ENCODE peak calls at places on chromosomes 11 and 22, in five cellular contexts. C, N, J, Y and G are unnamed samples.

GRCh38 chr11:2173150-2173693 is 1.6 kb upstream of the TH start:
- DNase-seq in N (no peak), Y (peak), C (no peak), J (no peak), G (no peak)

GRCh38 chr22:25744694-25745093 is 2.7 kb downstream of the MYO18B start:
- DNase-seq in Y (no peak), C (no peak), J (no peak), N (no peak), G (no peak)

GRCh38 chr11:69663326-69663725 is 11.8 kb downstream of the LTO1 start:
- DNase-seq in C (no peak), Y (no peak), N (no peak), J (no peak), G (no peak)

GRCh38 chr22:43505896-43506295 is 94.1 kb downstream of the MPPED1 start:
- DNase-seq in C (no peak), N (no peak), J (no peak), Y (no peak), G (no peak)

GRCh38 chr11:95996621-95997020 is 72.7 kb upstream of the MTMR2 start:
- DNase-seq in C (no peak), J (no peak), N (no peak), Y (no peak), G (no peak)

GRCh38 chr22:22158207-22158816 is 86.3 kb upstream of the VPREB1 start:
- DNase-seq in N (no peak), Y (no peak), J (no peak), C (no peak), G (peak)

GRCh38 chr11:15774021-15774862 is 582.1 kb downstream of the SOX6 start:
- DNase-seq in N (no peak), J (no peak), C (no peak), Y (no peak), G (no peak)

GRCh38 chr11:69295995-69296889 is 2.3 kb downstream of the MYEOV start:
- DNase-seq in C (no peak), N (no peak), Y (no peak), J (peak), G (no peak)

GRCh38 chr11:131408011-131408640 is 37.7 kb downstream of the NTM start:
- DNase-seq in N (no peak), J (peak), Y (peak), C (no peak), G (no peak)

GRCh38 chr11:58900479-58901420 is 38.5 kb upstream of the GLYATL1 start:
- DNase-seq in Y (peak), N (peak), J (peak), C (peak), G (peak)

GRCh38 chr22:38240734-38241252 is 32.0 kb downstream of the TMEM184B start:
- DNase-seq in J (no peak), N (no peak), Y (peak), C (peak), G (peak)

GRCh38 chr11:126133902-126134301 is 71.2 kb upstream of the CDON start:
- DNase-seq in J (peak), N (no peak), Y (no peak), C (no peak), G (no peak)

GRCh38 chr11:62786318-62787004 is 741 bp upstream of the TMEM179B start:
- DNase-seq in J (peak), C (peak), N (no peak), Y (peak), G (peak)

GRCh38 chr11:42951266-42951665 is 360.5 kb upstream of the API5 start:
- DNase-seq in N (no peak), J (no peak), Y (no peak), C (no peak), G (no peak)

GRCh38 chr11:127994736-127995135 is 592.6 kb downstream of the ETS1 start:
- DNase-seq in N (no peak), Y (no peak), J (no peak), C (no peak), G (no peak)

GRCh38 chr11:116563028-116563712 is 209.6 kb downstream of the BUD13 start:
- DNase-seq in N (no peak), J (peak), C (no peak), Y (no peak), G (peak)

GRCh38 chr22:19271856-19272535 is 19.5 kb downstream of the CLTCL1 start:
- DNase-seq in C (no peak), J (peak), N (no peak), Y (peak), G (no peak)

GRCh38 chr11:124823512-124824376 is 23.5 kb upstream of the MSANTD2 start:
- DNase-seq in C (no peak), Y (no peak), J (no peak), N (no peak), G (no peak)

GRCh38 chr11:12862761-12863469 is 146.2 kb upstream of the RASSF10 start:
- DNase-seq in C (no peak), J (no peak), N (no peak), Y (peak), G (peak)

GRCh38 chr11:67384851-67385366 is 6.9 kb upstream of the RAD9A start:
- DNase-seq in Y (no peak), C (no peak), N (no peak), J (no peak), G (no peak)

GRCh38 chr11:113675003-113675471 is 31.1 kb downstream of the TMPRSS5 start:
- DNase-seq in N (peak), Y (no peak), C (no peak), J (no peak), G (peak)

GRCh38 chr11:88520391-88520790 is 182.9 kb upstream of the CTSC start:
- DNase-seq in Y (no peak), C (no peak), N (no peak), J (no peak), G (no peak)

GRCh38 chr11:68683952-68684384 is 376 bp upstream of the GAL start:
- DNase-seq in J (no peak), N (no peak), Y (no peak), C (no peak), G (no peak)

GRCh38 chr11:19660076-19660475 is 52.6 kb upstream of the NAV2 start:
- DNase-seq in N (peak), Y (no peak), J (peak), C (peak), G (peak)

GRCh38 chr11:48012051-48012391 is 31.7 kb downstream of the PTPRJ start:
- DNase-seq in N (no peak), J (no peak), C (no peak), Y (no peak), G (no peak)

GRCh38 chr22:31475778-31476177 is 13.9 kb downstream of the EIF4ENIF1 start:
- DNase-seq in Y (no peak), N (no peak), J (no peak), C (no peak), G (no peak)

GRCh38 chr11:64156235-64157011 is 9.5 kb downstream of the MACROD1 start:
- DNase-seq in C (no peak), J (peak), N (no peak), Y (no peak), G (no peak)

DNA sequence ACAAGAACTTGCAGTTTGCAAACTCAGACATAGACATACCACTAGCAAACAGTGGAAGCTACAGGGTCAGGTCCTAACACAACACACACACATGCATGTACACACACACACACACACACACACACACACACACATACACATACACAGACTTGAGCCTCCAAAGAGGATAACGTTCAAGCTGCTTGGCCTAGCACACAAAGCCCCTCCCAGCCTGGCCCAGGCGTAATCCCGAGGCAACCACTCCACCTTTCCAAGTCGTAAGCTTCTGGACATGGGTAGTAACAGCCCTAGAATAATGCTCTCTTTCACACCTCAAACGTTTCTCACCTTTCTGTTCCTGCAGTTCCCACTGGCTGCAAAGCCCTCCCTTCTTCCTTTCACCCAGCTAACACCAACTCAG is 88.6 kb downstream of the LARGE1 start:
- DNase-seq in Y (no peak), J (no peak), C (no peak), N (no peak), G (no peak)
- H3K4me2 ChIP-seq in Y (no peak), J (no peak), C (no peak), N (no peak), G (no peak)

DNA sequence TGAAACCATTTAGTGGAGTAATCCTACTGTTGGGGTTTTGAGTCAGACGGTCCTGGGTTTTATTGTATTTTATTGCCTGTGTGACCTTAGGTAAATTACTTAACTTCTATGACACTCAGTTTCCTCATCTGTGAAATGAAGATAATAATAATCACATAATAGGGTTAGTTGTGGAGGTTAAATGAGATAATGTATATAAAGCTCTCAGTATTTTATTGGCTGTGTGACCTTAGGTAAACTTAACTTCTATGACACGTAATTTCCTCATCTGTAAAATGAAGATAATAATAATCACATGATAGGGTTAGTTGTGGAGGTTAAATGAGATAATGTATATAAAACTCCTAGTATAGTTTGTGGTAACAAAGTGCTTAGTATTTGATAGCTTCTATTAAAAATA is 13.2 kb downstream of the BARX2 start:
- DNase-seq in Y (no peak), J (no peak), N (no peak), C (no peak), G (no peak)
- TF ChIP-seq ZNF274 in Y (no peak), J (no peak), N (no peak), C (no peak), G (no peak)

DNA sequence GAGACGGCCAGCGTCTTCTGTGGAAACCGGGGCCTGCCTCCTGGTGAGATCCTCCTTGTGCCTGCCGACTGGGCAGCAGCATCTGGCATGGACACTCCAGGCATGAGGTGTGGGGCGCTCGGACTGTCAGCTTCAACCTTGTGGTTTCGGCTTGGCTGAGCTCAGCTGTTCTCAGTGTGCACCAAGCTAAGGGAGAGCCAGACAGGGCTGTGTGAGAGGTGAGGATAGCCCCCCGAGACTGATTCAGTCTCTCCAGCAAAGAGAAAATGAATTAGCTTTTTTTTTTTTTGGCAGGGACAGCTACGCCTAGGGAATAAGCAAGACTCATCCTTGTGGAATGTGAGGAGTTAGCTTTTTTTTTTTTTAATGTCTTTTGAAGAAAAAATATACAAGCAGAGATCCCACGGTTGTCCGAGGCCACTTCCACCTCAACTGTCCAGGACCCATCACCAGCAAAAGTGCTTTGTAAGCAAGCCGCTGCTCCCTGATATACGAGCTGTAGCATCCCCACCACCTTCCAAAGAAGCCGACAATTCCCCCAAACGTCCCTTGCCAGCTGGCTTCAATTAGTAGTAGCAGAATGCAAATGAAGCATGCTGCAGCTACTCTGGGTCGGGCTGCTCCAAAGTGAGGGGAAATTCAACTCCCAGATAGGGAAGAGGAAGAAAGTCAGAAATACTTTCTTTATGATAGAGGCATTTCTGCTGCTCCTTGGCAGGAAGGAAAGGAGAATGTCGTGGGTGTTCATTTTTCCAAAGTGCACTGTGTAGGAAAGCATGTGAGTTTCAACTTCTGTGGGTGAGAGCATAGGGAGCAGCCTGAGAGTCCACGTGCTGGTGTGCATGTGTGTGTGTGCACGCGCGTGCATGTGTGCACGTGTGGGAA is 9.8 kb upstream of the THY1 start:
- DNase-seq in J (no peak), Y (no peak), C (no peak), N (no peak), G (no peak)
- H3K4me2 ChIP-seq in J (no peak), Y (no peak), C (peak), N (no peak), G (no peak)

GRCh38 chr11:17020831-17021230 is 6.6 kb upstream of the PLEKHA7 start:
- DNase-seq in C (no peak), N (no peak), Y (no peak), J (no peak), G (no peak)
- TF ChIP-seq ZNF274 in C (no peak), N (no peak), Y (no peak), J (no peak), G (no peak)

GRCh38 chr11:78954261-78954660 is 379.6 kb upstream of the NARS2 start:
- DNase-seq in C (no peak), J (no peak), N (no peak), Y (no peak), G (no peak)
- H3K4me2 ChIP-seq in C (no peak), J (no peak), N (no peak), Y (no peak), G (no peak)

DNA sequence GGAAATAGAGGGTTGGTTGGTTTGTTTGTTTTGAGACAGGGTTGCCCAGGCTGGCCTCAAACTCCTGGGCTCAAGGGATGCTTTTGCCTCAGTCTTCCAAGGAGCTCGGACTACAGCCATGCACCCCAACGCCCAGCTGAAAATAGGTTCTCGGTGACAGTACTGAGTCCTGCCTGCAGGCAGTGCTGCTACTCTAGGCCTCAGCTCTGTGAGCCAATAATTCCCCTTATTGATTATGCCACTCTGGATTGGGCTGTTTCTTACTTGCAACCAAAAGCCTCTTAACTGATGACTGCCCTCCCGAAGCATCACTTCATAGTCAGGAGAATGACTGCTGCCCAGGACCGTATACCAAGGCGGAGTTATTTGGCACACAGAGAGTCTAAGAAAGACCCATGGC is 1.2 kb upstream of the C11orf16 start:
- DNase-seq in Y (no peak), C (no peak), J (no peak), N (no peak), G (no peak)
- TF ChIP-seq ZNF274 in Y (no peak), C (no peak), J (no peak), N (no peak), G (no peak)

DNA sequence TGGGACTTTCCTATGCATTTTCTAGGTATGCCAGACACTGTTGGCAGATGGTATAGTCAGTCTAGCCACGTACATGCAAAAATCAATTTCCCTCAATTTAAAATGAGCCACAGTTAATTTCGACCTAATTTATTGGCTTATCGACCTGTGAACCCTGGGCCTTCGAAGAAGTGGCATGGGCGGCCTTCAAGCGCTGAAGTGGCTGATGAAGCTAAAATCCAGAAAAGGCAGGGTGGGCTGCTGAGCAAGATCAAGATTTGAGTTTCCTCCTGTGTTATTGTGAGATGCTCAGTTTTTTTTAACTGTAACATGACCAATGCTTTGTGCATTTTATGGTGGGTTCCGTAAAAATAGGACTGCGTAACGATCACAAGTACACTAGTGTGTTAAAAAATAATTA is 5.8 kb upstream of the SORL1-AS1 start:
- DNase-seq in C (no peak), Y (no peak), N (no peak), J (no peak), G (no peak)
- H3K4me2 ChIP-seq in C (no peak), Y (no peak), N (peak), J (peak), G (no peak)

GRCh38 chr11:75632962-75633361 is 35.9 kb downstream of the MAP6 start:
- DNase-seq in Y (no peak), N (no peak), C (no peak), J (no peak), G (no peak)
- TF ChIP-seq ZNF274 in Y (no peak), N (no peak), C (no peak), J (no peak), G (no peak)

DNA sequence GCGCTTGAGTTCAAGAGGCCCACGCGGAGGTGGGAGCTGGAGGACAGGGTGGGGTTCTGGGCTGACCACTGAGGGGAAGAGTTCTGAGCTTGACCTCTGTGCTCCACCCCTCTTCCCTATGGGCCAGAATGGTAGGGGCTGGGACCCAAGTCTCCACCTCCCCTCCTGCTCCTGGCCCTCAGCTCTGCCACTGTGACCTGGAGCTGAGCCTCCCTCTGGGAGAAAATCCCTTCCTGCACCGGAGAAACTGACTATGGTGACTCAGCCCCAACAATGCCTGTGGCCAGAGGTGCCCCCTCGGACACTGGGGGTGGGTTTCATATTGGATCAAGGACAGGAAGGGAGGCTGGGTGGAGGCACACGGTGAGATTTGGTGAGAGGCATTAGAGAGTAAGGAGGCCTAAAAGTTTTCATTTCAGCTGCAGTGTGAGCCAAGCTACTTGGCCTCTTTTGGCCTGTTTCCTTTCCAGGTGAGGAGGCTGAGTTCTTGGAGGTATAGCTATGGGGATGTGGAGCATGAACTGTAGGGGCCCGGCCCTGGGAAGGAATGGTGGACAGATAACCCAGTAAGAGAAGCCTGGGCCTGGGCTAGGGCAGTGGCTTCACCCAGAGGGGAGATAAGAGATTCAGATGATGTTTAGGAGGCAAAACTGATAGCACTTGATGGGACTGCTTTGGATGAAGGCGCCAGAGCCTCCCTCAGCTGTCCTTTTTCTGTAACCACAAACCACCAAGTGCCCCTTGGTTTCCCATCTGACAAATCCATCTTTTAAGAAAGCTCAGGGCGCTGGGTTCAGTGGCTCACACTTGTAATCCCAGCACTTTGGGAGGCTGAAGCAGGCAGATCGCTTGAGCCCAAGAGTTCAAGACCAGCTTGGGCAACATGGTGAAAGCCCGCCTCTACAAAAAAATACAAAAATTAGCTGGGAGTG is 23.2 kb downstream of the RELT start:
- DNase-seq in N (no peak), Y (peak), C (no peak), J (no peak), G (no peak)
- H3K4me2 ChIP-seq in N (no peak), Y (no peak), C (no peak), J (no peak), G (no peak)